ENCODE peak calls at places on chromosomes 1 and 21, in four cellular contexts. One of them, this sample, is unnamed.

GRCh38 chr21:16117851-16118592 is 388.2 kb downstream of the USP25 start:
- DNase-seq in foreskin keratinocyte: no peak
- DNase-seq in NCI-H460: no peak
- DNase-seq in effector memory CD4-positive, alpha-beta T cell: no peak
- DNase-seq in this sample: peak

GRCh38 chr1:86245566-86246190 is 89.1 kb upstream of the COL24A1 start:
- DNase-seq in effector memory CD4-positive, alpha-beta T cell: no peak
- DNase-seq in NCI-H460: no peak
- DNase-seq in foreskin keratinocyte: no peak
- DNase-seq in this sample: no peak

GRCh38 chr21:46222436-46223116 is 6.0 kb downstream of the LSS start:
- DNase-seq in NCI-H460: no peak
- DNase-seq in effector memory CD4-positive, alpha-beta T cell: no peak
- DNase-seq in foreskin keratinocyte: no peak
- DNase-seq in this sample: no peak

GRCh38 chr1:14613915-14614314 is 15.4 kb downstream of the KAZN start:
- DNase-seq in NCI-H460: no peak
- DNase-seq in foreskin keratinocyte: no peak
- DNase-seq in effector memory CD4-positive, alpha-beta T cell: no peak
- DNase-seq in this sample: no peak

GRCh38 chr1:30085814-30086770 is 637.3 kb downstream of the MATN1 start:
- DNase-seq in NCI-H460: no peak
- DNase-seq in effector memory CD4-positive, alpha-beta T cell: no peak
- DNase-seq in foreskin keratinocyte: no peak
- DNase-seq in this sample: no peak

GRCh38 chr1:110556471-110556807 is 37.5 kb upstream of the KCNA10 start:
- DNase-seq in foreskin keratinocyte: no peak
- DNase-seq in NCI-H460: no peak
- DNase-seq in effector memory CD4-positive, alpha-beta T cell: no peak
- DNase-seq in this sample: no peak

GRCh38 chr1:10251325-10252103 is 41.1 kb downstream of the KIF1B start:
- DNase-seq in effector memory CD4-positive, alpha-beta T cell: no peak
- DNase-seq in foreskin keratinocyte: peak
- DNase-seq in NCI-H460: no peak
- DNase-seq in this sample: peak

GRCh38 chr21:34544032-34544496 is 32.1 kb upstream of the KCNE1 start:
- DNase-seq in foreskin keratinocyte: peak
- DNase-seq in effector memory CD4-positive, alpha-beta T cell: peak
- DNase-seq in NCI-H460: peak
- DNase-seq in this sample: peak

GRCh38 chr1:15070145-15070748 is 83.3 kb upstream of the TMEM51 start:
- DNase-seq in NCI-H460: no peak
- DNase-seq in effector memory CD4-positive, alpha-beta T cell: no peak
- DNase-seq in foreskin keratinocyte: no peak
- DNase-seq in this sample: no peak

GRCh38 chr1:39047374-39048229 is 21.5 kb downstream of the NDUFS5 start:
- DNase-seq in foreskin keratinocyte: peak
- DNase-seq in NCI-H460: no peak
- DNase-seq in effector memory CD4-positive, alpha-beta T cell: no peak
- DNase-seq in this sample: peak

GRCh38 chr1:40849801-40850592 is 12.2 kb downstream of the CITED4 start:
- DNase-seq in NCI-H460: peak
- DNase-seq in foreskin keratinocyte: no peak
- DNase-seq in effector memory CD4-positive, alpha-beta T cell: peak
- DNase-seq in this sample: peak

This sample was measured in mammary epithelial cell.